ENCODE peak calls at places on chromosomes 12 and 14, in eight cellular contexts. One of them, this sample, is unnamed.

GRCh38 chr14:89013098-89013504 is 188.7 kb downstream of the TTC8 start:
- DNase-seq in K562: peak; percentile 73
- DNase-seq in IMR-90: peak; percentile 11
- DNase-seq in GM23248: peak; percentile 43
- DNase-seq in fibroblast of lung: no peak
- DNase-seq in neuronal stem cell: no peak
- DNase-seq in neural progenitor cell: peak; percentile 25
- DNase-seq in mammary epithelial cell: no peak
- DNase-seq in this sample: no peak

GRCh38 chr14:46574236-46574970 is 77.2 kb downstream of the RPL10L start:
- DNase-seq in K562: no peak
- DNase-seq in neural progenitor cell: no peak
- DNase-seq in neuronal stem cell: no peak
- DNase-seq in fibroblast of lung: peak; percentile 78
- DNase-seq in IMR-90: no peak
- DNase-seq in mammary epithelial cell: peak; percentile 10
- DNase-seq in GM23248: no peak
- DNase-seq in this sample: no peak

GRCh38 chr12:77251799-77252198 is 186.4 kb upstream of the E2F7 start:
- DNase-seq in GM23248: no peak
- DNase-seq in fibroblast of lung: no peak
- DNase-seq in K562: no peak
- DNase-seq in IMR-90: no peak
- DNase-seq in neuronal stem cell: no peak
- DNase-seq in neural progenitor cell: no peak
- DNase-seq in mammary epithelial cell: no peak
- DNase-seq in this sample: no peak

GRCh38 chr12:106682594-106683234 is 91.8 kb upstream of the RIC8B start:
- DNase-seq in mammary epithelial cell: peak; percentile 10
- DNase-seq in IMR-90: peak; percentile 15
- DNase-seq in GM23248: peak; percentile 33
- DNase-seq in fibroblast of lung: peak; percentile 20
- DNase-seq in K562: no peak
- DNase-seq in neural progenitor cell: no peak
- DNase-seq in neuronal stem cell: no peak
- DNase-seq in this sample: no peak

GRCh38 chr12:59780605-59781135 is 184.8 kb downstream of the SLC16A7 start:
- DNase-seq in mammary epithelial cell: peak; percentile 33
- DNase-seq in neuronal stem cell: peak; percentile 17
- DNase-seq in IMR-90: peak; percentile 47
- DNase-seq in fibroblast of lung: peak; percentile 34
- DNase-seq in neural progenitor cell: peak; percentile 50
- DNase-seq in GM23248: peak; percentile 48
- DNase-seq in K562: no peak
- DNase-seq in this sample: no peak

GRCh38 chr12:101620762-101621133 is 26.0 kb downstream of the MYBPC1 start:
- DNase-seq in GM23248: no peak
- DNase-seq in neuronal stem cell: no peak
- DNase-seq in fibroblast of lung: no peak
- DNase-seq in IMR-90: no peak
- DNase-seq in K562: no peak
- DNase-seq in mammary epithelial cell: no peak
- DNase-seq in neural progenitor cell: no peak
- DNase-seq in this sample: no peak

GRCh38 chr14:21279783-21280182 is at the start of gene RPGRIP1:
- DNase-seq in IMR-90: no peak
- DNase-seq in K562: no peak
- DNase-seq in neuronal stem cell: no peak
- DNase-seq in neural progenitor cell: no peak
- DNase-seq in GM23248: no peak
- DNase-seq in mammary epithelial cell: no peak
- DNase-seq in fibroblast of lung: no peak
- DNase-seq in this sample: no peak

GRCh38 chr12:29562167-29562776 is 64.8 kb upstream of the OVCH1 start:
- DNase-seq in mammary epithelial cell: no peak
- DNase-seq in fibroblast of lung: peak; percentile 88
- DNase-seq in neural progenitor cell: no peak
- DNase-seq in neuronal stem cell: no peak
- DNase-seq in K562: no peak
- DNase-seq in IMR-90: peak; percentile 76
- DNase-seq in GM23248: peak; percentile 89
- DNase-seq in this sample: no peak

GRCh38 chr12:109736552-109737108 is 23.0 kb downstream of the FAM222A start:
- DNase-seq in mammary epithelial cell: no peak
- DNase-seq in fibroblast of lung: peak; percentile 42
- DNase-seq in K562: peak; percentile 80
- DNase-seq in neuronal stem cell: peak; percentile 83
- DNase-seq in neural progenitor cell: peak; percentile 96
- DNase-seq in IMR-90: peak; percentile 53
- DNase-seq in GM23248: peak; percentile 78
- DNase-seq in this sample: no peak

GRCh38 chr12:57896437-57897201 is 44.7 kb upstream of the ATP23 start:
- DNase-seq in IMR-90: peak; percentile 64
- DNase-seq in neuronal stem cell: peak; percentile 40
- DNase-seq in neural progenitor cell: peak; percentile 78
- DNase-seq in K562: no peak
- DNase-seq in fibroblast of lung: peak; percentile 70
- DNase-seq in mammary epithelial cell: no peak
- DNase-seq in GM23248: peak; percentile 77
- DNase-seq in this sample: no peak

GRCh38 chr14:76252471-76252870 is 100.7 kb downstream of the GPATCH2L start:
- DNase-seq in neural progenitor cell: no peak
- DNase-seq in neuronal stem cell: no peak
- DNase-seq in IMR-90: no peak
- DNase-seq in mammary epithelial cell: no peak
- DNase-seq in GM23248: no peak
- DNase-seq in K562: no peak
- DNase-seq in fibroblast of lung: no peak
- DNase-seq in this sample: no peak

GRCh38 chr12:124111006-124111405 is 138.0 kb downstream of the ZNF664 start:
- DNase-seq in neuronal stem cell: no peak
- DNase-seq in GM23248: no peak
- DNase-seq in mammary epithelial cell: no peak
- DNase-seq in K562: no peak
- DNase-seq in neural progenitor cell: no peak
- DNase-seq in IMR-90: no peak
- DNase-seq in fibroblast of lung: no peak
- DNase-seq in this sample: no peak

GRCh38 chr12:124105546-124105945 is 132.5 kb downstream of the ZNF664 start:
- DNase-seq in K562: no peak
- DNase-seq in fibroblast of lung: no peak
- DNase-seq in mammary epithelial cell: no peak
- DNase-seq in GM23248: no peak
- DNase-seq in neural progenitor cell: no peak
- DNase-seq in IMR-90: no peak
- DNase-seq in neuronal stem cell: no peak
- DNase-seq in this sample: no peak

GRCh38 chr12:124107299-124107698 is 134.3 kb downstream of the ZNF664 start:
- DNase-seq in fibroblast of lung: no peak
- DNase-seq in IMR-90: no peak
- DNase-seq in GM23248: no peak
- DNase-seq in mammary epithelial cell: no peak
- DNase-seq in neural progenitor cell: no peak
- DNase-seq in neuronal stem cell: no peak
- DNase-seq in K562: no peak
- DNase-seq in this sample: no peak

GRCh38 chr12:124110372-124110883 is 137.4 kb downstream of the ZNF664 start:
- DNase-seq in mammary epithelial cell: no peak
- DNase-seq in IMR-90: no peak
- DNase-seq in fibroblast of lung: no peak
- DNase-seq in neuronal stem cell: no peak
- DNase-seq in K562: no peak
- DNase-seq in neural progenitor cell: no peak
- DNase-seq in GM23248: no peak
- DNase-seq in this sample: no peak

GRCh38 chr12:124109760-124110159 is 136.7 kb downstream of the ZNF664 start:
- DNase-seq in fibroblast of lung: no peak
- DNase-seq in GM23248: peak; percentile 34
- DNase-seq in mammary epithelial cell: peak; percentile 14
- DNase-seq in K562: peak; percentile 82
- DNase-seq in neural progenitor cell: peak; percentile 43
- DNase-seq in IMR-90: peak; percentile 5
- DNase-seq in neuronal stem cell: no peak
- DNase-seq in this sample: no peak
- H2AFZ ChIP-seq in fibroblast of lung: no peak overlapping the region
- H2AFZ ChIP-seq in GM23248: no peak overlapping the region
- H2AFZ ChIP-seq in mammary epithelial cell: no peak overlapping the region
- H2AFZ ChIP-seq in K562: peak overlapping the region; percentile 46
- H2AFZ ChIP-seq in neural progenitor cell: peak overlapping the region; percentile 82
- H2AFZ ChIP-seq in IMR-90: no peak overlapping the region
- H2AFZ ChIP-seq in neuronal stem cell: peak overlapping the region; percentile 36
- H2AFZ ChIP-seq in this sample: no peak overlapping the region

GRCh38 chr12:52331833-52332232 is 10.6 kb upstream of the KRT83 start:
- DNase-seq in IMR-90: no peak
- DNase-seq in GM23248: no peak
- DNase-seq in neural progenitor cell: no peak
- DNase-seq in neuronal stem cell: no peak
- DNase-seq in fibroblast of lung: no peak
- DNase-seq in mammary epithelial cell: no peak
- DNase-seq in K562: no peak
- DNase-seq in this sample: no peak

GRCh38 chr12:52327086-52327829 is 6.1 kb upstream of the KRT83 start:
- DNase-seq in neural progenitor cell: peak; percentile 89
- DNase-seq in GM23248: peak; percentile 94
- DNase-seq in K562: peak; percentile 34
- DNase-seq in neuronal stem cell: peak; percentile 46
- DNase-seq in fibroblast of lung: peak; percentile 89
- DNase-seq in IMR-90: peak; percentile 91
- DNase-seq in mammary epithelial cell: peak; percentile 97
- DNase-seq in this sample: peak; percentile 86

GRCh38 chr12:52331039-52331438 is 9.8 kb upstream of the KRT83 start:
- DNase-seq in mammary epithelial cell: no peak
- DNase-seq in GM23248: no peak
- DNase-seq in K562: no peak
- DNase-seq in neural progenitor cell: no peak
- DNase-seq in IMR-90: no peak
- DNase-seq in fibroblast of lung: no peak
- DNase-seq in neuronal stem cell: no peak
- DNase-seq in this sample: no peak

GRCh38 chr12:52324068-52324444 is 2.9 kb upstream of the KRT83 start:
- DNase-seq in fibroblast of lung: no peak
- DNase-seq in GM23248: no peak
- DNase-seq in IMR-90: no peak
- DNase-seq in K562: no peak
- DNase-seq in neuronal stem cell: no peak
- DNase-seq in mammary epithelial cell: no peak
- DNase-seq in neural progenitor cell: no peak
- DNase-seq in this sample: no peak

GRCh38 chr12:52327830-52328500 is 6.8 kb upstream of the KRT83 start:
- DNase-seq in fibroblast of lung: no peak
- DNase-seq in IMR-90: no peak
- DNase-seq in mammary epithelial cell: no peak
- DNase-seq in neural progenitor cell: no peak
- DNase-seq in K562: no peak
- DNase-seq in GM23248: no peak
- DNase-seq in neuronal stem cell: no peak
- DNase-seq in this sample: no peak
- H2AFZ ChIP-seq in fibroblast of lung: no peak overlapping the region
- H2AFZ ChIP-seq in IMR-90: no peak overlapping the region
- H2AFZ ChIP-seq in mammary epithelial cell: peak overlapping the region; percentile 60
- H2AFZ ChIP-seq in neural progenitor cell: no peak overlapping the region
- H2AFZ ChIP-seq in K562: no peak overlapping the region
- H2AFZ ChIP-seq in GM23248: no peak overlapping the region
- H2AFZ ChIP-seq in neuronal stem cell: no peak overlapping the region
- H2AFZ ChIP-seq in this sample: no peak overlapping the region

GRCh38 chr12:69123909-69124638 is 115.3 kb upstream of the CPSF6 start:
- DNase-seq in neural progenitor cell: no peak
- DNase-seq in neuronal stem cell: no peak
- DNase-seq in K562: no peak
- DNase-seq in GM23248: no peak
- DNase-seq in IMR-90: no peak
- DNase-seq in fibroblast of lung: no peak
- DNase-seq in mammary epithelial cell: no peak
- DNase-seq in this sample: no peak
- H2AFZ ChIP-seq in neural progenitor cell: no peak overlapping the region
- H2AFZ ChIP-seq in neuronal stem cell: no peak overlapping the region
- H2AFZ ChIP-seq in K562: no peak overlapping the region
- H2AFZ ChIP-seq in GM23248: no peak overlapping the region
- H2AFZ ChIP-seq in IMR-90: no peak overlapping the region
- H2AFZ ChIP-seq in fibroblast of lung: no peak overlapping the region
- H2AFZ ChIP-seq in mammary epithelial cell: no peak overlapping the region
- H2AFZ ChIP-seq in this sample: no peak overlapping the region

DNA sequence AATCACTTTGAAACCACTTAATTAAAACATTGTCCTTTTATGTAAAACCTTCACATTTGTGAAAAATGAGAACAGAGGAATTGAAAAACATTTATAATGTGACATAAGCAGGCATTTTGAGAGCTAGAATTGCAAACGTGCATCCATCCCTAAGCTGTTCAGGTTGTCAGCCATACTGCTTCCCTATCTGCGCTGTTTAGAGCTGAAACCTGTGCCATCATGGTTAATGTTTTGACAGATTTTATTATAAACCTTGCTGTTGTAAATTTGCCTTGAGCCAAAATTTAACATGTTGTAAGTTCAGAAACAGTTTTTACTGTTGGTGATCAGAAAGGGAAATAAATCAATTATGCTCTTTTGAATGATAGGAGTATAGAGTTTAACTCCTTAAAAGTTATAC is 31.9 kb downstream of the FOXA1 start:
- DNase-seq in IMR-90: no peak
- DNase-seq in mammary epithelial cell: no peak
- DNase-seq in neuronal stem cell: no peak
- DNase-seq in GM23248: no peak
- DNase-seq in fibroblast of lung: no peak
- DNase-seq in neural progenitor cell: no peak
- DNase-seq in K562: no peak
- DNase-seq in this sample: no peak
- H2AFZ ChIP-seq in IMR-90: no peak overlapping the region
- H2AFZ ChIP-seq in mammary epithelial cell: no peak overlapping the region
- H2AFZ ChIP-seq in neuronal stem cell: no peak overlapping the region
- H2AFZ ChIP-seq in GM23248: no peak overlapping the region
- H2AFZ ChIP-seq in fibroblast of lung: no peak overlapping the region
- H2AFZ ChIP-seq in neural progenitor cell: no peak overlapping the region
- H2AFZ ChIP-seq in K562: no peak overlapping the region
- H2AFZ ChIP-seq in this sample: no peak overlapping the region

GRCh38 chr12:93848453-93849120 is 171.4 kb downstream of the CRADD start:
- DNase-seq in GM23248: no peak
- DNase-seq in IMR-90: no peak
- DNase-seq in mammary epithelial cell: no peak
- DNase-seq in K562: no peak
- DNase-seq in fibroblast of lung: no peak
- DNase-seq in neuronal stem cell: no peak
- DNase-seq in neural progenitor cell: no peak
- DNase-seq in this sample: no peak
- H2AFZ ChIP-seq in GM23248: no peak overlapping the region
- H2AFZ ChIP-seq in IMR-90: peak overlapping the region; percentile 63
- H2AFZ ChIP-seq in mammary epithelial cell: no peak overlapping the region
- H2AFZ ChIP-seq in K562: no peak overlapping the region
- H2AFZ ChIP-seq in fibroblast of lung: no peak overlapping the region
- H2AFZ ChIP-seq in neuronal stem cell: no peak overlapping the region
- H2AFZ ChIP-seq in neural progenitor cell: no peak overlapping the region
- H2AFZ ChIP-seq in this sample: no peak overlapping the region

DNA sequence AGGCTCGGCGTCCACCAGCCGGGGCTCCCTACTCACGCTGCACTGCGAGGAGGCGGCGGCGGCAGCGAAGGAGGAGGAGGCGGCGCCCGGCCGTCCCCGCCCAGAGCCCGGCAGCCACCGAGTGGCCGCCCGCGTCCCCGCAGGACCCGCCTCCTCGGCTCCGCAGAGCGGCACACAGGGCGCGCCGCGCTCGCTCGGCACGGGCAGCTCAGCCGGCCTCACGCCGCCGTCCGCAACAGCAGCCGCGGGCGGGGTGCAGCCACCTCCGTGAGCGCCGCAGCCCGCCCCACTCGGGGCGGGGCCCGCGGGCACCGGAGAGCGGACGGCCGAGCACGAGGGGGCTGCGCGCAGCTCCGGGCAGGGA is at the start of gene ATP2B1:
- DNase-seq in IMR-90: peak; percentile 83
- DNase-seq in neuronal stem cell: peak; percentile 76
- DNase-seq in mammary epithelial cell: peak; percentile 90
- DNase-seq in fibroblast of lung: peak; percentile 82
- DNase-seq in neural progenitor cell: peak; percentile 95
- DNase-seq in K562: peak; percentile 77
- DNase-seq in GM23248: peak; percentile 95
- DNase-seq in this sample: peak; percentile 90
- H2AFZ ChIP-seq in IMR-90: peak within 1 kb of the TSS; percentile 100
- H2AFZ ChIP-seq in neuronal stem cell: peak within 1 kb of the TSS; percentile 99
- H2AFZ ChIP-seq in mammary epithelial cell: peak within 1 kb of the TSS; percentile 85
- H2AFZ ChIP-seq in fibroblast of lung: peak within 1 kb of the TSS; percentile 86
- H2AFZ ChIP-seq in neural progenitor cell: peak within 1 kb of the TSS; percentile 84
- H2AFZ ChIP-seq in K562: peak within 1 kb of the TSS; percentile 93
- H2AFZ ChIP-seq in GM23248: peak within 1 kb of the TSS; percentile 78
- H2AFZ ChIP-seq in this sample: peak within 1 kb of the TSS; percentile 98

This sample was measured in PC-9.